ENCODE peak calls at places on chromosomes 1 and 21, in ten cellular contexts. R, L, E, Q, N, C, P, Z, F and J are unnamed samples.
A peak's percentile ranks its signal among the peaks of the same experiment; 100 is the strongest.

GRCh38 chr1:157490337-157491165 is 61.8 kb downstream of the FCRL5 start:
- DNase-seq in R (peak; percentile 29), L (peak; percentile 35), E (peak; percentile 64), Q (peak; percentile 73), N (peak; percentile 33), C (peak; percentile 69), P (peak; percentile 62), Z (peak; percentile 30), F (peak; percentile 26), J (peak; percentile 67)

GRCh38 chr1:93172778-93173177 is 7.4 kb downstream of the TMED5 start:
- DNase-seq in R (no peak), L (no peak), E (no peak), Q (no peak), N (no peak), C (no peak), P (no peak), Z (no peak), F (no peak), J (no peak)

GRCh38 chr1:205441716-205442050 is 14.2 kb downstream of the BLACAT1 start:
- DNase-seq in R (no peak), L (no peak), E (no peak), Q (no peak), N (no peak), C (no peak), P (no peak), Z (no peak), F (no peak), J (no peak)

GRCh38 chr1:54577612-54578011 is 29.6 kb downstream of the ACOT11 start:
- DNase-seq in R (no peak), L (peak; percentile 74), E (no peak), Q (no peak), N (no peak), C (no peak), P (no peak), Z (peak; percentile 62), F (peak; percentile 89), J (no peak)

GRCh38 chr1:234845097-234845660 is 235.2 kb upstream of the IRF2BP2 start:
- DNase-seq in R (no peak), L (no peak), E (no peak), Q (no peak), N (no peak), C (peak; percentile 76), P (no peak), Z (no peak), F (no peak), J (no peak)

GRCh38 chr21:42636535-42636914 is 16.9 kb upstream of the PDE9A start:
- DNase-seq in R (no peak), L (no peak), E (peak; percentile 92), Q (no peak), N (no peak), C (no peak), P (no peak), Z (no peak), F (no peak), J (peak; percentile 47)

GRCh38 chr1:6962390-6962955 is 177.2 kb downstream of the CAMTA1 start:
- DNase-seq in R (peak; percentile 81), L (peak; percentile 49), E (peak; percentile 36), Q (peak; percentile 66), N (no peak), C (peak; percentile 44), P (no peak), Z (peak; percentile 18), F (peak; percentile 50), J (no peak)

GRCh38 chr1:59986736-59987310 is 60.2 kb upstream of the CYP2J2 start:
- DNase-seq in R (no peak), L (no peak), E (no peak), Q (no peak), N (no peak), C (no peak), P (no peak), Z (no peak), F (no peak), J (no peak)

GRCh38 chr1:48773133-48773532 is 3.6 kb downstream of the BEND5 start:
- DNase-seq in R (no peak), L (no peak), E (no peak), Q (no peak), N (no peak), C (peak; percentile 30), P (no peak), Z (no peak), F (no peak), J (no peak)

GRCh38 chr1:48775817-48776399 is 783 bp downstream of the BEND5 start:
- DNase-seq in R (no peak), L (no peak), E (no peak), Q (no peak), N (no peak), C (no peak), P (no peak), Z (no peak), F (no peak), J (no peak)

GRCh38 chr1:48772221-48772620 is 4.5 kb downstream of the BEND5 start:
- DNase-seq in R (no peak), L (no peak), E (no peak), Q (no peak), N (no peak), C (no peak), P (no peak), Z (no peak), F (no peak), J (no peak)

GRCh38 chr1:48776400-48777218 is at the start of gene BEND5:
- DNase-seq in R (peak; percentile 37), L (peak; percentile 58), E (no peak), Q (no peak), N (no peak), C (no peak), P (peak; percentile 81), Z (no peak), F (peak; percentile 46), J (peak; percentile 18)

DNA sequence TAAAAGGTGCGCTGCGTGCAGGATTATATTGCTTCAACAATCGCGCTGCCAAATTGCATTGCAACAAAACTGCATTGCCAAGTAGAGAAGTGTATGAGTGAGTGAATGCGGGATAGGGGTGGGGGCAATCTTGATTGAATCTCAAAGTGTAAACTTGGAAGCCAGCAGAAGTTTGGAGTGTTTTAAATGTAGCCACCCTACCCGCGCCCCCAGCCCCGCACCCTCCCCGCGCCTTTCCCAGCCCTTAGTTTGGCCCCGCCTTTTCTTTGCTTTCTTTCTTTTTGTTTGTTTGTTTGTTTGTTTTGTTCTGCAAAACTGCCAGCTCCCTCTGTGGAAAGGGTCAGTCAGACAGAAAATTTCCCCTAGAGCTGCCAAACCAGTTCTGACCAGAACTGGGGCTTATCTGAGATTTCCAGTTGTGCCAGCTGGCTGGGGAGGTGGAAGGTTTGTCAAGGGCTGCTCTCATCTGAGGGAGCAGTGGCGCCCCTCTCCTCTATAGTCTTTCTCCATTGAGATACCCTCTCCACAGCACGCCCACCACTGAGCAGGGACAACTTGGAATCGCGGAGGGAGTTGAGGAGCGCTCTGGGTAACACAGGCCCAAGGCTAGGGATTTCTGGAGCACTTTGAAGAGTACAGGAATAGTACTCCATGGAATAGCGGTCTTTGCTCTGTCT is 666 bp upstream of the BEND5 start:
- DNase-seq in R (no peak), L (no peak), E (peak; percentile 18), Q (no peak), N (no peak), C (no peak), P (peak; percentile 26), Z (no peak), F (no peak), J (no peak)
- H3K4me3 ChIP-seq in R (peak overlapping the region; percentile 86), L (peak overlapping the region; percentile 84), E (peak overlapping the region; percentile 30), Q (no peak overlapping the region), N (no peak overlapping the region), C (peak overlapping the region; percentile 35), P (peak overlapping the region; percentile 83), Z (peak overlapping the region; percentile 67), F (peak overlapping the region; percentile 85), J (peak overlapping the region; percentile 6)

DNA sequence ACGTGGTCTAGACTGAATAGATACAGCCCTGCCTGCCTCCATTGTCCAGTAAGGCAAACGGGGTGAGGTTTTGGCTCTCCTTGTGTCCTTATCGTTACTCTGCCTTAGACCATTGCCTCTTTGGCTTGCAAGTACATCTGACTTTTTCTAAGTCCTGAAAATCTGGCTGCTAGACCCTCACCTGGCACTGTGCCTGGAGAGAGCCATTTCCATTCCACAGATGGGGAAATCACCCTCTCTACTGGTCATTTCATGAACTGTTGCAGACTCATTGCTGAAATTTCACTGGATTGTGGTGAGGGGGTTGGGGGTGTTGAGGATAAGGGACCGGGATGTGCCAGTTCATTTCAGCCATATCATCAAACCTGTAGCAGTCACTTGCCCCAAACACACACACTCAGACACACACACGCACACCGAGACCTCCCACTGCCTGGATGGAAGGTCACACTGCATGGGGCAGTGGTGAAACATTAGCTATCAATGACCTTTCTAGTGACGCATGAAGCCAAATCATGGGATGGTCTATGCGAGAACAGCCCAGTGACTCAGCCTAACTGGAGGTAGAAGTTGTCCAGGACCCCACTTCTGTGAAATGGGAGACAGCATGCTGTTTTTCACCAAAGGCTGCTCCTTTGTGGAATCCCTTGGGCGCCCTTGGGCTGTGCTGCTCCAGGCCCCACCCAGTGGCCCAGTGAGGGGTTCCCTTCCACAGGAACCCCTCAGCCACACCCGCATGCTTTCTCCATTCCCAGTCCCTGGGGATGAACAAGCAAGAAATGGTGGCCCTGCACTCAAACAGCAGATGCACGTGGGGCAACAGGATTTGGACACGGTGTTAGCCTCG is 34.9 kb upstream of the VASH2 start:
- DNase-seq in R (no peak), L (peak; percentile 47), E (no peak), Q (peak; percentile 33), N (no peak), C (no peak), P (no peak), Z (no peak), F (peak; percentile 50), J (peak; percentile 43)
- H3K4me3 ChIP-seq in R (no peak overlapping the region), L (no peak overlapping the region), E (no peak overlapping the region), Q (no peak overlapping the region), N (no peak overlapping the region), C (no peak overlapping the region), P (peak overlapping the region; percentile 2), Z (no peak overlapping the region), F (no peak overlapping the region), J (no peak overlapping the region)

GRCh38 chr1:24929091-24929875 is 793 bp downstream of the RUNX3 start:
- DNase-seq in R (no peak), L (no peak), E (peak; percentile 29), Q (peak; percentile 73), N (no peak), C (peak; percentile 69), P (peak; percentile 41), Z (no peak), F (no peak), J (peak; percentile 72)

GRCh38 chr1:24928631-24929090 is 1.4 kb downstream of the RUNX3 start:
- DNase-seq in R (no peak), L (no peak), E (no peak), Q (peak; percentile 58), N (no peak), C (peak; percentile 75), P (peak; percentile 44), Z (no peak), F (no peak), J (no peak)

GRCh38 chr1:24931481-24932221 is 1.6 kb upstream of the RUNX3 start:
- DNase-seq in R (no peak), L (no peak), E (no peak), Q (peak; percentile 13), N (no peak), C (no peak), P (peak; percentile 32), Z (no peak), F (no peak), J (no peak)

GRCh38 chr1:24930703-24931480 is 816 bp upstream of the RUNX3 start:
- DNase-seq in R (no peak), L (no peak), E (no peak), Q (no peak), N (no peak), C (no peak), P (peak; percentile 35), Z (no peak), F (no peak), J (no peak)

DNA sequence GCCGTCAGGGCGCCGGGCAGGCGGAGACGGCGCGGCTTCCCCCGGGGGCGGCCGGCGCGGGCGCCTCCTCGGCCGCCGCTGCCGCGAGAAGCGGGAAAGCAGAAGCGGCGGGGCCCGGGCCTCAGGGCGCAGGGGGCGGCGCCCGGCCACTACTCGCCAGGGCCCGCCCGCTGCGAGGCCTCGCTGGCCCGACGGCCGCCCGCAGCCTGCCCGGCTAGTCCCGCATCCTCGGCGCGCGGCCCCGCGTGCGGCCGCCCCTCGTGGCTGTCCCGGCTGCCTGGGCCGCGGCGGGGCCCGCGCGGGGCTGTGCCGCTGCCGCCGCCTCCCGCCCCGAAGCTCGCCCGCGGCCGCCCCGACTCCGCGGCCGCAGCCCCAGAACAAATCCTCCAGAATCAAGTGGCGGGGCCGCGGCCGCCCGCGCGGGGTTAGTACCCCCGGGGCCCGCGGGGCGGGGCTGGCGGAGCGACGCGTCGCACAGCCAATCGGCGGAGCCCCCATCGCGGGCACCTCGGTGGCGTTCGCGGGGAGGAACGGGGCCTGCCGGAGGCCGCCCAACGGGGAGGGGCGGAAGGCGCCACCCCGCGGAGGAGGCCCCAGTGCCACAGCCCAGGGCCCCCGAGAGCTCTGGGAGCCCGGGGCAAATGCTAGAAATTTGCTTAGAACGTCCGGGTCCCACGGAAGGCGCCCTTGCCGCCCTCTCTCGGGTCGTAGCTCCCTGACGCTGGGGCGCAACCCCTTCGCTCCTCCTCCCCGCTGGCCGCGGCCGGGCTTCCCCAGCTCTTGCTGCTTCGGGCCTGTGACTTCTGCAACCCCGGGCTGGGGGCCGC is at the start of gene RUNX3:
- DNase-seq in R (no peak), L (peak; percentile 63), E (peak; percentile 49), Q (peak; percentile 97), N (no peak), C (peak; percentile 98), P (peak; percentile 54), Z (no peak), F (peak; percentile 54), J (peak; percentile 95)
- H3K4me3 ChIP-seq in R (peak within 1 kb of the TSS; percentile 46), L (peak within 1 kb of the TSS; percentile 49), E (peak within 1 kb of the TSS; percentile 34), Q (peak within 1 kb of the TSS; percentile 91), N (peak within 1 kb of the TSS; percentile 44), C (peak within 1 kb of the TSS; percentile 79), P (no peak within 1 kb of the TSS), Z (peak within 1 kb of the TSS; percentile 8), F (peak within 1 kb of the TSS; percentile 52), J (peak within 1 kb of the TSS; percentile 80)

GRCh38 chr1:45009296-45009865 is 1.7 kb downstream of the HECTD3 start:
- DNase-seq in R (no peak), L (no peak), E (no peak), Q (no peak), N (no peak), C (no peak), P (no peak), Z (no peak), F (no peak), J (no peak)
- H3K4me3 ChIP-seq in R (no peak overlapping the region), L (peak overlapping the region; percentile 100), E (no peak overlapping the region), Q (no peak overlapping the region), N (peak overlapping the region; percentile 96), C (no peak overlapping the region), P (peak overlapping the region; percentile 22), Z (no peak overlapping the region), F (peak overlapping the region; percentile 100), J (no peak overlapping the region)